ENCODE peak calls at places on chromosomes 16 and 17, in five cellular contexts. One of them, this sample, is unnamed. For H3K4me1 and H3K36me3, the result is how much of the 10 kb centered on the place peaks cover.

GRCh38 chr17:50666316-50666715 is 31.6 kb downstream of the ABCC3 start:
- DNase-seq in body of pancreas: no peak
- DNase-seq in ovary: no peak
- DNase-seq in IMR-90: no peak
- DNase-seq in GM23338: no peak
- DNase-seq in this sample: no peak

GRCh38 chr16:86608301-86608747 is 30.0 kb downstream of the FOXL1 start:
- DNase-seq in body of pancreas: no peak
- DNase-seq in ovary: no peak
- DNase-seq in IMR-90: peak
- DNase-seq in GM23338: no peak
- DNase-seq in this sample: no peak

GRCh38 chr16:31189412-31189778 is 9.5 kb downstream of the FUS start:
- DNase-seq in body of pancreas: no peak
- DNase-seq in ovary: no peak
- DNase-seq in IMR-90: no peak
- DNase-seq in GM23338: no peak
- DNase-seq in this sample: no peak

GRCh38 chr16:24580665-24581064 is 41.3 kb downstream of the RBBP6 start:
- DNase-seq in body of pancreas: no peak
- DNase-seq in ovary: no peak
- DNase-seq in IMR-90: peak
- DNase-seq in GM23338: no peak
- DNase-seq in this sample: no peak

GRCh38 chr16:75477680-75478473 is 13.4 kb upstream of the TMEM170A start:
- DNase-seq in body of pancreas: no peak
- DNase-seq in ovary: no peak
- DNase-seq in IMR-90: no peak
- DNase-seq in GM23338: no peak
- DNase-seq in this sample: no peak

GRCh38 chr17:71638668-71639067 is 482.2 kb upstream of the SOX9 start:
- DNase-seq in body of pancreas: no peak
- DNase-seq in ovary: no peak
- DNase-seq in IMR-90: no peak
- DNase-seq in GM23338: no peak
- DNase-seq in this sample: no peak

GRCh38 chr17:62017912-62018311 is 47.2 kb downstream of the MED13 start:
- DNase-seq in body of pancreas: no peak
- DNase-seq in ovary: no peak
- DNase-seq in IMR-90: peak
- DNase-seq in GM23338: no peak
- DNase-seq in this sample: no peak

GRCh38 chr17:2736956-2737355 is 12.5 kb downstream of the CCDC92B start:
- DNase-seq in body of pancreas: no peak
- DNase-seq in ovary: no peak
- DNase-seq in IMR-90: no peak
- DNase-seq in GM23338: no peak
- DNase-seq in this sample: no peak

GRCh38 chr17:66978514-66979061 is 14.1 kb downstream of the CACNG4 start:
- DNase-seq in body of pancreas: no peak
- DNase-seq in ovary: no peak
- DNase-seq in IMR-90: no peak
- DNase-seq in GM23338: no peak
- DNase-seq in this sample: no peak

GRCh38 chr17:78789663-78790181 is 7.6 kb upstream of the CYTH1 start:
- DNase-seq in body of pancreas: peak
- DNase-seq in ovary: no peak
- DNase-seq in IMR-90: peak
- DNase-seq in GM23338: no peak
- DNase-seq in this sample: no peak

GRCh38 chr16:30417447-30418349 is 10.3 kb downstream of the ZNF771 start:
- DNase-seq in body of pancreas: peak
- DNase-seq in ovary: peak
- DNase-seq in IMR-90: peak
- DNase-seq in GM23338: peak
- DNase-seq in this sample: peak

GRCh38 chr16:86926695-86927094 is 348.3 kb downstream of the FOXL1 start:
- DNase-seq in body of pancreas: no peak
- DNase-seq in ovary: no peak
- DNase-seq in IMR-90: no peak
- DNase-seq in GM23338: no peak
- DNase-seq in this sample: no peak

GRCh38 chr16:12565423-12565822 is 238.3 kb downstream of the CPPED1 start:
- DNase-seq in body of pancreas: no peak
- DNase-seq in ovary: no peak
- DNase-seq in IMR-90: no peak
- DNase-seq in GM23338: no peak
- DNase-seq in this sample: no peak

GRCh38 chr17:78434455-78435329 is 56.2 kb downstream of the PGS1 start:
- DNase-seq in body of pancreas: no peak
- DNase-seq in ovary: no peak
- DNase-seq in IMR-90: no peak
- DNase-seq in GM23338: no peak
- DNase-seq in this sample: no peak

GRCh38 chr16:89190150-89190958 is 10.0 kb downstream of the SLC22A31 start:
- DNase-seq in body of pancreas: no peak
- DNase-seq in ovary: no peak
- DNase-seq in IMR-90: no peak
- DNase-seq in GM23338: no peak
- DNase-seq in this sample: no peak

GRCh38 chr16:57732683-57733082 is 2.9 kb upstream of the KATNB1 start:
- DNase-seq in body of pancreas: no peak
- DNase-seq in ovary: no peak
- DNase-seq in IMR-90: no peak
- DNase-seq in GM23338: no peak
- DNase-seq in this sample: no peak

DNA sequence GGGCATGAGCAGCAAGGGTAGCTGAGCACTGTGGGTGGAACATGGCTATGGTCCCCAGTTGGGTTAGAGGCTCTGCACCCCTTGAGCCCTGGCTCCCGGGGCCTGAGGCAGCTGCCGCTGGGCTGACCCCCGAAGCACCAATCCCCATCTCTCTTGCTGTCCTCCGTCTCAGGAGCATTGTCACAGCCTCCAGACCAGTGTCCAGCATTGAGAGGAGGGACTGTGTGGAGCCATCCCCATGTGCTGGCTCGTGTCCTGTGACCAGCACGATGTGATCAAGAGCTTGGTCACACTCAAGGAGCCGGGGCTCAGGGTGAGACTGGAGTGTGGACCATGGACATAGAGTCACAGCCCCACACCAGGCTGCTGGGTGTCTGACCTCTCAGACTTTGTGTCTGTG is 2.9 kb downstream of the SMTNL2 start:
- DNase-seq in body of pancreas: no peak
- DNase-seq in ovary: no peak
- DNase-seq in IMR-90: no peak
- DNase-seq in GM23338: no peak
- DNase-seq in this sample: no peak
- H3K4me1 ChIP-seq in body of pancreas: under half
- H3K4me1 ChIP-seq in ovary: under half
- H3K4me1 ChIP-seq in IMR-90: under half
- H3K4me1 ChIP-seq in GM23338: under half
- H3K4me1 ChIP-seq in this sample: under half

DNA sequence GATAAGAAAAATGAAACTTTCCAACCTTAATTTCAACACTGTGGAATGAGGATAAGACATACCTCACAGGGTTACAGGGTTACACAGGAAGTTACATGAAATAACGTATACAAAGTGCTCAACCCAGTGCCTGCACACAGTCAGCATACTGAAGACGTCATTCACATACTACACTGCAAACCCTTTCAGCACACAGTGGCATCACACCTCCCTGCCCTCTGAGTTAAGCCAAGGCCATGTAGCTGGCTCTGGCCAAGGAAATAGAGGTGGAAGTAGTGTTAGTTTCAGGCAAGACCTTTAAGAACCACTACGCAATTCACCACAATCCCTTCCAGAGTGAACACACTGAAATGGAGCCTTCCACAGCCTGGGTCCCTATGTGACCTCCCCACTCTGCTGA is 46.6 kb upstream of the GSG1L start:
- DNase-seq in body of pancreas: no peak
- DNase-seq in ovary: no peak
- DNase-seq in IMR-90: peak
- DNase-seq in GM23338: no peak
- DNase-seq in this sample: no peak
- H3K36me3 ChIP-seq in body of pancreas: under half
- H3K36me3 ChIP-seq in ovary: under half
- H3K36me3 ChIP-seq in IMR-90: half or more
- H3K36me3 ChIP-seq in GM23338: under half
- H3K36me3 ChIP-seq in this sample: under half

DNA sequence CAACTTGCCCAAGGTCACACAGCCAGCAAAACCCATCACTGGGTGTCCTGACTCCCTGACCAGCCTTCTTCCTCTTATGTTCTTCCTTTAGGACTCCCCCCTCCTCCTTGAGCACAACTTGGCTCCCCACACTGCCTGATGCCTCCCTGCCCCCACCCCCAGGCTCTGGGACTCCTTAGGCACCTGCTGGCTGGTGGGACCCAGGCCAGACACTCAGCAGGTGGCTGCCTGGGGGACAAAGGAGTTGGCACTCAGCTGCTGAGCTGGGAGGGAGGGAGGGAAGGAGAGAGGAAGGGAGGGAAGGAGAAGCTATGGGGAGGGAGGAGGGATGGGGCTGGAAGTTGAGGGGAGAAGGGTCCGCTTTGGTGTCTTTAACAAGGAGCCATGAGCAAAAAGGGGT is 8.0 kb downstream of the SEZ6 start:
- DNase-seq in body of pancreas: no peak
- DNase-seq in ovary: no peak
- DNase-seq in IMR-90: no peak
- DNase-seq in GM23338: no peak
- DNase-seq in this sample: no peak
- H3K4me1 ChIP-seq in body of pancreas: under half
- H3K4me1 ChIP-seq in ovary: under half
- H3K4me1 ChIP-seq in IMR-90: under half
- H3K4me1 ChIP-seq in GM23338: under half
- H3K4me1 ChIP-seq in this sample: under half

DNA sequence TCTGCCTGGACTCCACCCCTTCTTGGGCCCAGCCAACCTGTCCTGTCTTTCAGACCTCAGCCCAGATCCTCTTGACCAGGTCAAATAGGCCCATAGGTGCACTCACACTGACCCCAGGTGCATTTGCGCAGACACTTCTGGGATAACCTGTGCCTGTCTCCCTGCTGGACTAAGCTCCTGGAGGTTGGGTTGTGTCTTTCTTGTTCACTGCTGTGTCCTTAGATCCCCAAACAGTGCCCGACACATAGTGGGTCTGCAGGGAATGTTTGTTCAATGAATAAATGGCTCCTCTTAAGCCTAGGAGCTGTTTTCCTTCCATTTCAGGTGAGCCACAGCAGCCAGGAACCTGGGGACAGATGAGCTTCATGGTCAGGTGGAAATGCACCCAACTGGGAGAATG is 48.9 kb downstream of the NLRP1 start:
- DNase-seq in body of pancreas: no peak
- DNase-seq in ovary: no peak
- DNase-seq in IMR-90: no peak
- DNase-seq in GM23338: no peak
- DNase-seq in this sample: no peak
- H3K36me3 ChIP-seq in body of pancreas: under half
- H3K36me3 ChIP-seq in ovary: under half
- H3K36me3 ChIP-seq in IMR-90: under half
- H3K36me3 ChIP-seq in GM23338: under half
- H3K36me3 ChIP-seq in this sample: under half

GRCh38 chr17:75313941-75314550 is 24.8 kb upstream of the SLC25A19 start:
- DNase-seq in body of pancreas: no peak
- DNase-seq in ovary: no peak
- DNase-seq in IMR-90: peak
- DNase-seq in GM23338: no peak
- DNase-seq in this sample: no peak
- H3K4me1 ChIP-seq in body of pancreas: under half
- H3K4me1 ChIP-seq in ovary: under half
- H3K4me1 ChIP-seq in IMR-90: under half
- H3K4me1 ChIP-seq in GM23338: under half
- H3K4me1 ChIP-seq in this sample: under half

DNA sequence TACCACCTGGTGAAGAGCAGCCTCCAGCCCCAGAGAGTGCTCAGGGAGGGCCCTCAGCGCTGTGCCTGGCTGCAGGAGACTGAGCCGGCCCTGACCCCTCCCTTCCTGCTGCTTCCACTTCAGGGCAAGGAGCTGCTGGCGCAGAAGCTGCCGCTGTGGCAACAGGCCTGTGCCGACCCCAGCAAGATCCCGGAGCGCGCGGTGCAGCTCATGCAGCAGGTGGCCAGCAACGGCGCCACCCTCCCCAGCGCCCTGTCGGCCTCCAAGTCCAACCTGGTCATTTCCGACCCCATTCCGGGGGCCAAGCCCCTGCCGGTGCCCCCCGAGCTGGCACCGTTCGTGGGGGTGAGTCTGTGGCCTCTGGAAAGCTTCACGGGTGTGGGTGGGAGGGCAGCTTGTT is 61.9 kb upstream of the PVALEF start:
- DNase-seq in body of pancreas: no peak
- DNase-seq in ovary: no peak
- DNase-seq in IMR-90: no peak
- DNase-seq in GM23338: no peak
- DNase-seq in this sample: no peak
- H3K36me3 ChIP-seq in body of pancreas: under half
- H3K36me3 ChIP-seq in ovary: under half
- H3K36me3 ChIP-seq in IMR-90: under half
- H3K36me3 ChIP-seq in GM23338: under half
- H3K36me3 ChIP-seq in this sample: under half

This sample was measured in MM.1S.